ENCODE peak calls at places on chromosomes 12 and 14, in ten cellular contexts. M is A172; J is posterior vena cava; P is activated T-cell treated with anti-CD3 and anti-CD28 coated beads for 1 hour; S is left lung; H is stimulated activated CD8-positive, alpha-beta memory T cell treated with anti-CD3 and anti-CD28 coated beads, Interleukin-12 subunit alpha, Interleukin-12 subunit beta, amount 100 ng/mL, for 4 hours; T is K562; R is germinal center; Y is lower lobe of right lung; C is HS-27A. A is an unnamed sample.
A peak's percentile ranks its signal among the peaks of the same experiment; 100 is the strongest.

GRCh38 chr12:15772405-15773018 is 16.7 kb downstream of the EPS8 start:
- DNase-seq in T (no peak), C (no peak), S (no peak), H (no peak), P (no peak), Y (no peak), J (no peak), M (no peak), R (no peak), A (no peak)

GRCh38 chr12:123269395-123269892 is 2.2 kb downstream of the CDK2AP1 start:
- DNase-seq in P (no peak), S (peak; percentile 68), H (no peak), C (no peak), R (peak; percentile 67), M (no peak), Y (peak; percentile 76), T (peak; percentile 65), J (peak; percentile 92), A (peak; percentile 85)

GRCh38 chr12:102063066-102063465 is 1.3 kb upstream of the WASHC3 start:
- DNase-seq in Y (no peak), R (no peak), C (no peak), T (no peak), H (no peak), S (no peak), P (no peak), M (peak; percentile 59), J (no peak), A (peak; percentile 51)

GRCh38 chr14:36514278-36515104 is 5.5 kb downstream of the NKX2-1 start:
- DNase-seq in H (no peak), S (peak; percentile 41), C (no peak), J (no peak), M (no peak), T (no peak), P (no peak), Y (peak; percentile 64), R (no peak), A (no peak)

GRCh38 chr12:11071414-11071813 is 9.3 kb upstream of the TAS2R46 start:
- DNase-seq in R (no peak), T (no peak), S (no peak), C (no peak), M (no peak), J (no peak), H (no peak), Y (no peak), P (no peak), A (no peak)

GRCh38 chr12:24584032-24584675 is 364.7 kb downstream of the BCAT1 start:
- DNase-seq in H (no peak), C (no peak), J (no peak), Y (peak; percentile 47), S (peak; percentile 53), T (no peak), M (no peak), P (no peak), R (no peak), A (no peak)

GRCh38 chr12:54891717-54892478 is 37.6 kb downstream of the MUCL1 start:
- DNase-seq in J (no peak), T (no peak), H (no peak), M (no peak), P (no peak), R (no peak), Y (no peak), C (no peak), S (peak; percentile 38), A (no peak)

GRCh38 chr12:109130755-109131521 is 14.6 kb downstream of the ACACB start:
- DNase-seq in M (no peak), T (no peak), R (no peak), P (no peak), H (no peak), J (no peak), Y (no peak), S (no peak), C (no peak), A (no peak)

GRCh38 chr14:82720931-82721330 is 1187.3 kb upstream of the SEL1L start:
- DNase-seq in M (peak; percentile 16), H (no peak), R (no peak), S (peak; percentile 34), C (no peak), T (no peak), Y (no peak), P (no peak), J (no peak), A (no peak)

GRCh38 chr12:59372971-59373370 is 222.9 kb upstream of the SLC16A7 start:
- DNase-seq in M (peak; percentile 8), P (no peak), J (no peak), T (no peak), C (no peak), R (no peak), H (no peak), S (no peak), Y (no peak), A (peak; percentile 60)

GRCh38 chr14:79356040-79356439 is 855.3 kb downstream of the DIO2 start:
- DNase-seq in H (no peak), S (no peak), M (no peak), T (no peak), J (no peak), C (no peak), R (no peak), P (no peak), Y (no peak), A (no peak)

GRCh38 chr14:69240527-69241173 is 19.3 kb upstream of the GALNT16 start:
- DNase-seq in Y (no peak), R (no peak), J (no peak), C (no peak), P (no peak), T (no peak), M (no peak), S (no peak), H (no peak), A (no peak)

GRCh38 chr12:120914794-120915193 is 10.6 kb upstream of the SPPL3 start:
- DNase-seq in T (no peak), J (no peak), Y (no peak), H (no peak), S (no peak), R (no peak), P (no peak), M (no peak), C (no peak), A (no peak)

GRCh38 chr12:71556881-71557280 is 106.8 kb downstream of the ZFC3H1 start:
- DNase-seq in J (no peak), T (no peak), R (no peak), P (no peak), C (peak; percentile 94), Y (no peak), S (no peak), H (no peak), M (peak; percentile 95), A (no peak)

GRCh38 chr14:74480051-74480450 is 13.1 kb downstream of the NPC2 start:
- DNase-seq in C (no peak), P (no peak), Y (no peak), S (no peak), R (no peak), M (no peak), T (no peak), J (no peak), H (no peak), A (no peak)

GRCh38 chr14:90299408-90299807 is 32.3 kb downstream of the NRDE2 start:
- DNase-seq in S (peak; percentile 72), H (no peak), Y (peak; percentile 66), T (no peak), J (no peak), M (no peak), R (no peak), P (no peak), C (no peak), A (no peak)

GRCh38 chr12:68100241-68100640 is 59.3 kb downstream of the IFNG start:
- DNase-seq in P (no peak), C (no peak), Y (no peak), T (no peak), H (no peak), S (no peak), M (no peak), R (no peak), J (no peak), A (no peak)

GRCh38 chr14:82724296-82724695 is 1190.6 kb upstream of the SEL1L start:
- DNase-seq in M (peak; percentile 3), C (no peak), T (no peak), J (no peak), H (no peak), S (no peak), P (no peak), Y (no peak), R (no peak), A (no peak)

GRCh38 chr14:53628747-53629146 is 327.9 kb downstream of the BMP4 start:
- DNase-seq in Y (no peak), H (no peak), T (no peak), S (no peak), J (no peak), R (no peak), P (no peak), C (no peak), M (no peak), A (no peak)

GRCh38 chr12:120536064-120536791 is 2.1 kb downstream of the RNF10 start:
- DNase-seq in C (no peak), S (no peak), Y (no peak), J (no peak), H (no peak), R (peak; percentile 42), M (no peak), T (no peak), P (peak; percentile 8), A (no peak)

GRCh38 chr12:114692558-114693531 is 8.9 kb upstream of the TBX3 start:
- DNase-seq in M (no peak), Y (no peak), P (no peak), J (no peak), H (no peak), R (no peak), S (no peak), T (no peak), C (no peak), A (no peak)

GRCh38 chr12:12510141-12510540 is 52.5 kb downstream of the DUSP16 start:
- DNase-seq in P (no peak), J (no peak), H (no peak), R (no peak), T (no peak), S (no peak), Y (no peak), C (no peak), M (peak; percentile 1), A (no peak)

GRCh38 chr14:94120667-94121335 is 8.6 kb downstream of the IFI27L2 start:
- DNase-seq in Y (no peak), P (no peak), R (no peak), S (no peak), J (peak; percentile 49), H (no peak), T (no peak), C (no peak), M (no peak), A (no peak)

GRCh38 chr12:105359840-105360239 is 29.3 kb downstream of the C12orf75 start:
- DNase-seq in C (no peak), P (no peak), S (no peak), T (no peak), R (no peak), H (no peak), J (no peak), M (no peak), Y (no peak), A (no peak)

GRCh38 chr14:97924922-97925613 is 1127.9 kb downstream of the VRK1 start:
- DNase-seq in S (no peak), H (no peak), J (no peak), R (no peak), T (no peak), Y (no peak), C (no peak), M (no peak), P (no peak), A (no peak)

A was measured in Karpas-422.